ENCODE peak calls at places on chromosomes 6 and 20, in eight cellular contexts. X is Calu3; N is amygdala; V is aorta; M is nucleus accumbens; J is AG08395; W is SHP77; K is effector CD4-positive, alpha-beta T cell. Q is an unnamed sample.

GRCh38 chr6:127518212-127518709 is 874 bp downstream of the MTCL3 start:
- DNase-seq in J (no peak), N (no peak), K (no peak), V (no peak), X (no peak), W (peak), M (no peak), Q (no peak)

GRCh38 chr6:45666844-45667243 is 289.1 kb upstream of the SUPT3H start:
- DNase-seq in V (no peak), M (no peak), X (no peak), J (no peak), K (no peak), N (no peak), W (no peak), Q (no peak)

GRCh38 chr6:27839303-27840081 is 72.7 kb downstream of the OR2B2 start:
- DNase-seq in V (peak), J (peak), N (no peak), M (no peak), K (no peak), X (peak), W (peak), Q (peak)

GRCh38 chr20:31975874-31976273 is 7.9 kb downstream of the XKR7 start:
- DNase-seq in J (no peak), X (no peak), V (no peak), M (no peak), W (no peak), K (no peak), N (no peak), Q (no peak)

GRCh38 chr20:41716436-41716835 is 98.3 kb upstream of the CHD6 start:
- DNase-seq in V (no peak), M (no peak), K (no peak), W (no peak), J (no peak), X (no peak), N (no peak), Q (no peak)

GRCh38 chr6:11645016-11645415 is 107.5 kb downstream of the TMEM170B start:
- DNase-seq in K (no peak), V (no peak), N (no peak), M (no peak), W (no peak), J (no peak), X (no peak), Q (peak)

GRCh38 chr6:28988536-28989415 is 16.3 kb downstream of the ZNF311 start:
- DNase-seq in N (no peak), X (no peak), W (no peak), K (peak), V (peak), M (no peak), J (peak), Q (peak)

GRCh38 chr6:137342607-137343186 is 123.5 kb upstream of the IFNGR1 start:
- DNase-seq in M (no peak), W (peak), N (no peak), K (no peak), J (no peak), V (no peak), X (no peak), Q (no peak)

GRCh38 chr20:46580613-46581012 is 30.2 kb upstream of the OCSTAMP start:
- DNase-seq in J (no peak), X (no peak), W (no peak), V (no peak), K (no peak), M (no peak), N (no peak), Q (no peak)

GRCh38 chr6:31680841-31681671 is at the start of gene LY6G5C:
- DNase-seq in N (peak), V (peak), J (peak), W (peak), K (peak), X (peak), M (peak), Q (peak)

GRCh38 chr6:6323352-6323751 is 2.9 kb upstream of the F13A1 start:
- DNase-seq in W (no peak), V (no peak), X (no peak), J (no peak), M (no peak), K (no peak), N (no peak), Q (no peak)

GRCh38 chr20:15836634-15837033 is 736.6 kb downstream of the KIF16B start:
- DNase-seq in M (no peak), X (no peak), V (no peak), J (peak), K (no peak), W (no peak), N (no peak), Q (no peak)

GRCh38 chr6:3349388-3350251 is 90.9 kb downstream of the PSMG4 start:
- DNase-seq in M (no peak), J (no peak), K (no peak), N (no peak), W (no peak), X (no peak), V (no peak), Q (no peak)

GRCh38 chr20:44014807-44015732 is 100.4 kb downstream of the TOX2 start:
- DNase-seq in K (no peak), N (no peak), V (no peak), W (no peak), M (peak), J (no peak), X (no peak), Q (peak)

GRCh38 chr20:50032955-50033666 is 50.3 kb downstream of the SNAI1 start:
- DNase-seq in M (no peak), X (no peak), W (no peak), N (no peak), V (no peak), K (no peak), J (no peak), Q (no peak)

GRCh38 chr20:64077876-64078551 is 1.3 kb downstream of the RGS19 start:
- DNase-seq in J (no peak), V (no peak), M (no peak), K (peak), X (no peak), W (no peak), N (peak), Q (no peak)

GRCh38 chr20:61324906-61325305 is 72.8 kb downstream of the CDH4 start:
- DNase-seq in N (no peak), V (no peak), X (no peak), J (no peak), M (no peak), K (no peak), W (no peak), Q (no peak)

GRCh38 chr6:72406517-72406916 is 215.3 kb upstream of the KCNQ5 start:
- DNase-seq in V (no peak), X (no peak), J (no peak), W (no peak), M (no peak), N (no peak), K (no peak), Q (no peak)

GRCh38 chr20:39010496-39010895 is 48.4 kb downstream of the DHX35 start:
- DNase-seq in K (no peak), V (no peak), X (no peak), J (no peak), M (no peak), N (no peak), W (no peak), Q (no peak)

GRCh38 chr6:125818659-125819297 is 28.0 kb downstream of the NCOA7 start:
- DNase-seq in V (no peak), J (no peak), X (no peak), N (no peak), W (no peak), K (no peak), M (no peak), Q (peak)

GRCh38 chr20:48364688-48365421 is 462.9 kb downstream of the PREX1 start:
- DNase-seq in J (no peak), M (no peak), N (no peak), W (no peak), K (no peak), X (no peak), V (no peak), Q (no peak)

GRCh38 chr6:33534702-33535101 is 45.4 kb downstream of the BAK1 start:
- DNase-seq in J (no peak), V (no peak), X (no peak), K (no peak), N (no peak), W (no peak), M (no peak), Q (no peak)

GRCh38 chr6:67450641-67451040 is 1184.4 kb upstream of the ADGRB3 start:
- DNase-seq in N (no peak), M (no peak), X (no peak), V (no peak), K (no peak), J (no peak), W (no peak), Q (no peak)

GRCh38 chr6:164344801-164345291 is 930.3 kb downstream of the QKI start:
- DNase-seq in M (peak), J (no peak), K (no peak), V (no peak), N (no peak), W (no peak), X (no peak), Q (no peak)

Q was measured in fibroblast of villous mesenchyme.